ENCODE peak calls at places on chromosomes 3 and 15, in five cellular contexts. J is SK-N-SH, P is K562, W is HepG2, T is GM12878. F is an unnamed sample.

GRCh38 chr15:53791616-53792015 is 32.2 kb upstream of the WDR72 start:
- DNase-seq in J (no peak), P (no peak), W (no peak), T (no peak), F (no peak)

GRCh38 chr3:99999541-99999940 is 114.8 kb downstream of the FILIP1L start:
- DNase-seq in J (no peak), P (no peak), W (no peak), T (no peak), F (peak; percentile 35)

GRCh38 chr15:35932541-35932940 is 386.6 kb upstream of the DPH6 start:
- DNase-seq in J (peak; percentile 46), P (no peak), W (no peak), T (no peak), F (peak; percentile 17)

GRCh38 chr3:172520332-172520831 is 2.8 kb downstream of the TNFSF10 start:
- DNase-seq in J (no peak), P (no peak), W (no peak), T (peak; percentile 53), F (peak; percentile 95)

GRCh38 chr15:99341786-99342185 is 90.5 kb downstream of the LRRC28 start:
- DNase-seq in J (no peak), P (no peak), W (no peak), T (no peak), F (peak; percentile 8)

GRCh38 chr3:27521179-27521871 is 37.1 kb upstream of the SLC4A7 start:
- DNase-seq in J (no peak), P (no peak), W (peak; percentile 69), T (no peak), F (peak; percentile 95)

GRCh38 chr3:125431391-125431790 is 56.3 kb upstream of the ZNF148 start:
- DNase-seq in J (no peak), P (no peak), W (no peak), T (no peak), F (peak; percentile 72)

GRCh38 chr3:100954990-100955389 is 38.2 kb downstream of the ABI3BP start:
- DNase-seq in J (no peak), P (no peak), W (no peak), T (no peak), F (peak; percentile 97)

GRCh38 chr15:99454941-99455795 is 110.6 kb upstream of the MEF2A start:
- DNase-seq in J (no peak), P (peak; percentile 57), W (peak; percentile 49), T (no peak), F (peak; percentile 98)

GRCh38 chr3:133295199-133295901 is 104.5 kb upstream of the BFSP2 start:
- DNase-seq in J (no peak), P (no peak), W (no peak), T (peak; percentile 19), F (peak; percentile 81)

GRCh38 chr3:35598804-35599203 is 40.5 kb upstream of the ARPP21 start:
- DNase-seq in J (no peak), P (no peak), W (no peak), T (no peak), F (no peak)

GRCh38 chr3:176906046-176906905 is 291.0 kb downstream of the TBL1XR1 start:
- DNase-seq in J (peak; percentile 6), P (no peak), W (peak; percentile 23), T (no peak), F (peak; percentile 90)

GRCh38 chr15:86892774-86893449 is 813.2 kb downstream of the AGBL1 start:
- DNase-seq in J (no peak), P (no peak), W (no peak), T (no peak), F (no peak)

GRCh38 chr15:83112959-83113299 is 5.5 kb downstream of the TM6SF1 start:
- DNase-seq in J (no peak), P (no peak), W (no peak), T (no peak), F (no peak)

GRCh38 chr3:104628185-104628789 is 738.4 kb upstream of the ALCAM start:
- DNase-seq in J (peak; percentile 37), P (peak; percentile 1), W (peak; percentile 32), T (no peak), F (peak; percentile 73)

GRCh38 chr3:62084558-62084957 is 288.8 kb downstream of the FEZF2 start:
- DNase-seq in J (peak; percentile 6), P (no peak), W (no peak), T (no peak), F (peak; percentile 7)

GRCh38 chr15:74525946-74526345 is 15.1 kb upstream of the ARID3B start:
- DNase-seq in J (no peak), P (no peak), W (no peak), T (no peak), F (peak; percentile 90)

GRCh38 chr3:32423534-32423933 is 31.9 kb downstream of the CMTM7 start:
- DNase-seq in J (no peak), P (no peak), W (no peak), T (no peak), F (no peak)

GRCh38 chr15:44193651-44194396 is 1.2 kb downstream of the FRMD5 start:
- DNase-seq in J (peak; percentile 47), P (no peak), W (no peak), T (no peak), F (peak; percentile 55)

GRCh38 chr3:14463330-14464216 is 61.2 kb downstream of the SLC6A6 start:
- DNase-seq in J (no peak), P (no peak), W (no peak), T (no peak), F (no peak)

GRCh38 chr3:8503871-8504610 is 2.4 kb downstream of the LMCD1 start:
- DNase-seq in J (no peak), P (no peak), W (peak; percentile 47), T (no peak), F (no peak)

GRCh38 chr15:40770147-40770721 is 454 bp downstream of the C15orf62 start:
- DNase-seq in J (peak; percentile 32), P (no peak), W (no peak), T (no peak), F (no peak)

GRCh38 chr15:90840954-90841353 is 27.4 kb upstream of the FURIN start:
- DNase-seq in J (peak; percentile 72), P (peak; percentile 98), W (peak; percentile 41), T (no peak), F (no peak)

GRCh38 chr3:67685499-67685898 is 31.1 kb upstream of the SUCLG2 start:
- DNase-seq in J (no peak), P (no peak), W (no peak), T (peak; percentile 66), F (no peak)

GRCh38 chr15:100193277-100193860 is 148.4 kb downstream of the ADAMTS17 start:
- DNase-seq in J (no peak), P (no peak), W (no peak), T (no peak), F (no peak)

GRCh38 chr15:56817266-56817665 is 84.0 kb upstream of the ZNF280D start:
- DNase-seq in J (no peak), P (no peak), W (no peak), T (no peak), F (peak; percentile 65)

GRCh38 chr3:171457263-171458055 is 2.7 kb downstream of the TNIK start:
- DNase-seq in J (no peak), P (no peak), W (no peak), T (no peak), F (no peak)

GRCh38 chr3:31053299-31053698 is 158.8 kb upstream of the GADL1 start:
- DNase-seq in J (no peak), P (no peak), W (no peak), T (no peak), F (no peak)

GRCh38 chr3:13021934-13022265 is 51.3 kb downstream of the IQSEC1 start:
- DNase-seq in J (no peak), P (no peak), W (no peak), T (no peak), F (no peak)

GRCh38 chr3:13021141-13021933 is 51.9 kb downstream of the IQSEC1 start:
- DNase-seq in J (peak; percentile 65), P (no peak), W (no peak), T (no peak), F (no peak)

GRCh38 chr3:13024274-13024863 is 48.9 kb downstream of the IQSEC1 start:
- DNase-seq in J (no peak), P (no peak), W (no peak), T (no peak), F (no peak)

GRCh38 chr3:13023251-13024055 is 49.8 kb downstream of the IQSEC1 start:
- DNase-seq in J (no peak), P (no peak), W (no peak), T (no peak), F (peak; percentile 28)

DNA sequence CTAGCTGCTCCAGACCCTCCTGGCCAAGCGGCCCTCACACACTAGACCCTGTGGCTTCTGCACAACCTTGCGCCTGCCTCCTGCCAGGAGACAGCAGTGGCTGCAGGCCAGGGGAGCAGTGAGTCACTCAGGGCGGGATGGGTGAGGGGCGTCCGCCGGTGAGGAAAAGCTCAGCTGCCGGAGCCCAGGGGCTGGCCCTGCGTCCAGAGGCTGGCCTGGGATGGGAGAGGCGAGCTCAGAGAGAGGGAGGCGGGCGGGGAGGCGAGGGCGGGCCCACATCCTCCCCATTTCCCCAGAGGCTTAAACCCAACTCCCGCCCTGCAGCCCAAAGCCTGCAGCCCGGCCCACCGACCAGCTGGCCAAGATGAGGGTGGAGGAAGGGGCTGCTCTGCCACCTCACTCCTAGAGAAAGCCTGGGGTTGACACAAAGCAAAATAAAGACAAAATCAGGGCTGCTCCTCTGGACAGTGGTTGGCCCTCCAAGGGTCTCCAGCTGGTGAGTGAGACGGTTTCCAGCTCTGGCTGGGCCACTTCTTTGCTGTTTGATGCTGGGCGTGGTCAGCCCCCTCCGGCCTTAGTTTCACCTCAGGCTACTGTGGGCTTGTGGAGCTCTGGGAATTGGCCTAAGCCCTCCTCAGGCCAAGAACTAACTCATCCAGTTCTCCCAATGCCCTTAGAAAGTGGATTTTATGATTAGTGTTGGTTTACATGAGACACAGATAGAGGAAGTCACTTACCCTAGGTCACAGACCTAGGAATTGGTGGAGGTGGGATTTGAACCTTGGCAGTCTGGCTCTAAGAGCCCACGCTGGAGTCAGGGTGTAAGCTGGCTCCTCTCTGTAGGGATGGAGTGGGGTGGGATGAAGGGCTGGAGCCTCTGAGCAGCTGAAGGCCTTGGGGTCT is 50.6 kb downstream of the IQSEC1 start:
- DNase-seq in J (peak; percentile 90), P (peak; percentile 34), W (no peak), T (no peak), F (peak; percentile 89)
- TF ChIP-seq MXI1 in J (peak; percentile 47), P (no peak), W (no peak), T (peak; percentile 31), F (no peak)

DNA sequence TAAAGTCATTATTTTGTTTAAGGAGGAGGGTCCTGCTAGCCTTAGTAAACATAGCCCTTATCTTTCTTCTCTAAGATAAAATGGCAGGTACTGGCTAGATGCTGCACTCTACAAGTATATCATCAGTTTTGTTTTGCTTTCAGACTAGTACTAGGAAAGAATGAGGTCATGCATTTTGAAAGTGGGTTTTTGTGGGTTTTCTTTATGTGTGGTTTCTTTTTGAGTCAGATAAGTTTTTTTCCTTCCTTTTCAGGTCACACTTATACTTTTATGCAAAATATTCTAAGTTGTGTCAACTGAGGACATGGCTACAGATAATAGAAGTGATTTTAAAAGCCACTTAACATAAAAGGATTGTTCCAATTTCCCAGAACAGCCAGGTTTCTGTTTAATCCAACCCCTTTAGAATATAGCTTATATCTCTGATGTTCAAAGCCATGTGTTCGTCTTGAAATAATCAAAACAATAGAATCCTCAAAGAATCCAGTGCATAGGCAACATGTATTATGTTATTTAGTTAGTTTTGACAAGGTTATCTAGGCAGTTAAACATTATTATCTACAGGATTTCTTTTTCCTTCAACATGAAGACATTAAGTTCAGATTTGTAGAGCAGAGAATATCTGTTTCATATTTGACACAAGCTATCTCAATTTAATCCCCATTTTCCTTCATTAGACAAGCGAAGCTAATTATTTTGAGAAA is 406.2 kb downstream of the RBMS3 start:
- DNase-seq in J (peak; percentile 34), P (no peak), W (no peak), T (peak; percentile 70), F (peak; percentile 80)
- TF ChIP-seq MXI1 in J (peak; percentile 33), P (no peak), W (no peak), T (no peak), F (no peak)

GRCh38 chr3:59567656-59568055 is 517.8 kb upstream of the CFAP20DC start:
- DNase-seq in J (no peak), P (no peak), W (no peak), T (no peak), F (no peak)
- TF ChIP-seq MXI1 in J (no peak), P (no peak), W (no peak), T (no peak), F (no peak)

GRCh38 chr15:63941698-63942465 is 104.4 kb downstream of the DAPK2 start:
- DNase-seq in J (no peak), P (no peak), W (no peak), T (no peak), F (no peak)
- TF ChIP-seq MXI1 in J (no peak), P (no peak), W (no peak), T (no peak), F (no peak)